ENCODE peak calls at places on chromosomes 12 and 14, in six cellular contexts. W, H, T, C, E and N are unnamed samples.
A peak's percentile ranks its signal among the peaks of the same experiment; 100 is the strongest.

GRCh38 chr12:71183018-71183417 is 25.2 kb upstream of the TSPAN8 start:
- DNase-seq in E (no peak), H (no peak), W (no peak), C (no peak), T (peak; percentile 44), N (no peak)

GRCh38 chr12:40502322-40502721 is 189.9 kb upstream of the CNTN1 start:
- DNase-seq in C (no peak), T (no peak), W (no peak), H (no peak), E (no peak), N (no peak)

GRCh38 chr14:77133718-77134338 is 7.8 kb downstream of the ZDHHC22 start:
- DNase-seq in E (peak; percentile 59), H (peak; percentile 65), C (no peak), T (no peak), W (peak; percentile 50), N (no peak)

GRCh38 chr12:89213747-89214146 is 138.6 kb downstream of the DUSP6 start:
- DNase-seq in C (no peak), H (no peak), E (no peak), W (no peak), T (no peak), N (no peak)

GRCh38 chr12:92759634-92760268 is 57.0 kb downstream of the PLEKHG7 start:
- DNase-seq in W (no peak), H (peak; percentile 52), E (no peak), C (no peak), T (peak; percentile 77), N (no peak)

GRCh38 chr14:36647827-36648753 is 13.6 kb upstream of the PAX9 start:
- DNase-seq in W (no peak), E (peak; percentile 43), H (peak; percentile 47), C (no peak), T (no peak), N (no peak)

GRCh38 chr14:74563621-74564159 is 48.3 kb downstream of the LTBP2 start:
- DNase-seq in T (no peak), E (no peak), W (no peak), H (no peak), C (no peak), N (no peak)

GRCh38 chr14:76759589-76759988 is 1.7 kb upstream of the VASH1 start:
- DNase-seq in E (no peak), C (no peak), H (no peak), W (no peak), T (no peak), N (peak; percentile 24)

GRCh38 chr12:110102255-110102654 is 21.9 kb upstream of the IFT81 start:
- DNase-seq in C (peak; percentile 36), T (peak; percentile 94), E (no peak), W (no peak), H (peak; percentile 97), N (peak; percentile 42)

GRCh38 chr12:24226745-24227350 is 277.4 kb upstream of the SOX5 start:
- DNase-seq in C (no peak), H (no peak), W (no peak), E (no peak), T (no peak), N (no peak)

GRCh38 chr14:53437858-53438257 is 284.7 kb upstream of the DDHD1 start:
- DNase-seq in W (no peak), T (no peak), C (no peak), E (no peak), H (no peak), N (no peak)

GRCh38 chr14:53295985-53296582 is 143.0 kb upstream of the DDHD1 start:
- DNase-seq in W (no peak), H (peak; percentile 9), C (no peak), T (peak; percentile 23), E (no peak), N (no peak)

GRCh38 chr14:36317650-36318049 is 2.8 kb downstream of the MBIP start:
- DNase-seq in W (no peak), C (no peak), H (peak; percentile 5), T (no peak), E (no peak), N (no peak)

GRCh38 chr14:95502381-95502950 is 14.0 kb downstream of the SYNE3 start:
- DNase-seq in W (no peak), H (no peak), E (no peak), C (no peak), T (no peak), N (no peak)

GRCh38 chr14:99231850-99232401 is 40.1 kb downstream of the BCL11B start:
- DNase-seq in C (no peak), T (peak; percentile 15), H (no peak), E (no peak), W (no peak), N (no peak)

GRCh38 chr14:57897148-57897547 is 31.3 kb upstream of the SLC35F4 start:
- DNase-seq in H (no peak), W (no peak), T (no peak), C (no peak), E (no peak), N (no peak)

GRCh38 chr12:28088566-28089277 is 101.5 kb upstream of the CCDC91 start:
- DNase-seq in T (no peak), C (no peak), H (no peak), W (no peak), E (no peak), N (no peak)

GRCh38 chr12:2266666-2267623 is 214.2 kb downstream of the CACNA1C start:
- DNase-seq in H (no peak), T (no peak), C (no peak), E (no peak), W (peak; percentile 34), N (no peak)

GRCh38 chr12:64318605-64319004 is 72.0 kb downstream of the C12orf56 start:
- DNase-seq in W (no peak), T (no peak), C (no peak), E (no peak), H (no peak), N (no peak)

GRCh38 chr14:55441286-55441685 is 870 bp upstream of the TBPL2 start:
- DNase-seq in W (no peak), C (no peak), T (no peak), E (no peak), H (no peak), N (no peak)

GRCh38 chr14:60981626-60982455 is 796 bp downstream of the SLC38A6 start:
- DNase-seq in E (no peak), C (no peak), H (peak; percentile 37), W (no peak), T (no peak), N (no peak)

GRCh38 chr12:96308881-96309280 is 91.4 kb downstream of the CDK17 start:
- DNase-seq in H (no peak), T (no peak), C (no peak), E (no peak), W (no peak), N (no peak)

GRCh38 chr14:49920935-49921334 is 28.1 kb downstream of the ARF6 start:
- DNase-seq in C (no peak), H (no peak), T (no peak), W (no peak), E (no peak), N (no peak)

GRCh38 chr12:95694148-95694547 is 96.4 kb downstream of the NTN4 start:
- DNase-seq in H (no peak), C (no peak), E (peak; percentile 45), W (peak; percentile 63), T (no peak), N (peak; percentile 44)

DNA sequence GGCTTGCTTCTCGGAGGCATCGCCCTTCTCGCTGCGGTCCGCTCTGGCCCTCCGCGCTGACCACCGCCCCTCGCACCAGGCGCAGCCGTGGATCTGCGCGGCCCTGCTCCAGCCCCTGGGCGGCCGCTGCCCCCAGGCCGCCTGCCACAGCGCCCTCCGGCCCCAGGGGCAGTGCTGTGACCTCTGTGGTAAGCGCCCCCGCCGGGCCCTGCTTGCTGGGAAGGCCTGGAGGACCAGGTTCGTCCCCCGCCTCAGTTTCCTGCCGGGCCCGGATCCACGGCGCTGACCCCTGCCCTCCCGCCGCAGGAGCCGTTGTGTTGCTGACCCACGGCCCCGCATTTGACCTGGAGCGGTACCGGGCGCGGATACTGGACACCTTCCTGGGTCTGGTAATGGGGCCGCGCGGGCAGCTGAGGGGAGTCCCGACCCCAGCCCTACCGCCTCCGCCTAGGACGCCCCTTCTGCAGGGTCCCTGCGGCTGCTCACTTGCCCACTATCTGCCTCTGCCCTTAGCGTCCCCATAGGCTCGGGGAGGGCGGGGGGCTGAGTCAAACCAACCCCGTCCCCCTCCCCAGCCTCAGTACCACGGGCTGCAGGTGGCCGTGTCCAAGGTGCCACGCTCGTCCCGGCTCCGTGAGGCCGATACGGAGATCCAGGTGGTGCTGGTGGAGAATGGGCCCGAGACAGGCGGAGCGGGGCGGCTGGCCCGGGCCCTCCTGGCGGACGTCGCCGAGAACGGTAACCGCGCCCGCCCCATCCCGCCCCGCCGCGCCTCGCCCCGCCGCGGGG is 7.1 kb downstream of the AMN start:
- DNase-seq in W (peak; percentile 28), E (no peak), C (no peak), T (no peak), H (no peak), N (no peak)
- H3K27ac ChIP-seq in W (peak overlapping the region; percentile 94), E (no peak overlapping the region), C (no peak overlapping the region), T (no peak overlapping the region), H (no peak overlapping the region), N (no peak overlapping the region)

GRCh38 chr12:122206976-122207375 is 3.5 kb downstream of the B3GNT4 start:
- DNase-seq in H (no peak), W (no peak), E (no peak), T (no peak), C (no peak), N (no peak)

GRCh38 chr12:122205590-122205925 is 2.0 kb downstream of the B3GNT4 start:
- DNase-seq in E (no peak), H (no peak), T (no peak), W (no peak), C (no peak), N (no peak)

GRCh38 chr12:122207391-122207790 is 3.9 kb downstream of the B3GNT4 start:
- DNase-seq in T (no peak), H (no peak), W (no peak), E (no peak), C (no peak), N (no peak)

GRCh38 chr12:122204829-122205589 is 1.5 kb downstream of the B3GNT4 start:
- DNase-seq in E (no peak), T (no peak), C (no peak), W (no peak), H (no peak), N (no peak)

GRCh38 chr12:122206111-122206881 is 2.8 kb downstream of the B3GNT4 start:
- DNase-seq in H (no peak), W (no peak), T (no peak), C (no peak), E (no peak), N (no peak)
- TF ChIP-seq POLR2A in H (no peak), W (no peak), T (no peak), C (no peak), E (no peak), N (no peak)

GRCh38 chr12:113457710-113458109 is 14.0 kb downstream of the LHX5 start:
- DNase-seq in W (no peak), C (no peak), H (no peak), E (no peak), T (no peak), N (no peak)
- TF ChIP-seq CTCF in W (no peak), C (no peak), H (no peak), E (no peak), T (no peak), N (no peak)

GRCh38 chr12:108147279-108147678 is 18.2 kb downstream of the WSCD2 start:
- DNase-seq in H (no peak), W (no peak), T (no peak), E (no peak), C (no peak), N (peak; percentile 45)
- H3K27ac ChIP-seq in H (no peak overlapping the region), W (no peak overlapping the region), T (no peak overlapping the region), E (no peak overlapping the region), C (no peak overlapping the region), N (no peak overlapping the region)